ENCODE peak calls at places on chromosome 10, in eight cellular contexts. N is MV-4-11, Y is HAP-1, V is kidney tubule cell, U is astrocyte of the spinal cord, R is heart right ventricle, I is GM12865, L is GM04504. P is an unnamed sample.

GRCh38 chr10:17214486-17214885 is 13.0 kb upstream of the TRDMT1 start:
- DNase-seq in N (no peak), Y (no peak), V (peak), U (no peak), R (no peak), I (no peak), L (no peak), P (no peak)

GRCh38 chr10:43707755-43708154 is 59.1 kb upstream of the ZNF32 start:
- DNase-seq in N (no peak), Y (no peak), V (no peak), U (no peak), R (peak), I (no peak), L (no peak), P (no peak)

GRCh38 chr10:44992070-44992731 is 8.5 kb upstream of the ZNF22 start:
- DNase-seq in N (no peak), Y (no peak), V (no peak), U (no peak), R (peak), I (no peak), L (no peak), P (no peak)

GRCh38 chr10:31855033-31855432 is 73.6 kb downstream of the ARHGAP12 start:
- DNase-seq in N (no peak), Y (no peak), V (no peak), U (no peak), R (no peak), I (no peak), L (no peak), P (no peak)

GRCh38 chr10:95295031-95295755 is 4.4 kb upstream of the PDLIM1 start:
- DNase-seq in N (peak), Y (no peak), V (peak), U (peak), R (peak), I (peak), L (no peak), P (no peak)

GRCh38 chr10:267705-268104 is 132.4 kb downstream of the ZMYND11 start:
- DNase-seq in N (no peak), Y (no peak), V (no peak), U (no peak), R (no peak), I (no peak), L (no peak), P (no peak)

GRCh38 chr10:124685251-124685650 is 58.9 kb downstream of the FAM53B start:
- DNase-seq in N (peak), Y (no peak), V (no peak), U (no peak), R (peak), I (no peak), L (no peak), P (no peak)

GRCh38 chr10:6255548-6256061 is 52.9 kb downstream of the PFKFB3 start:
- DNase-seq in N (no peak), Y (no peak), V (no peak), U (no peak), R (no peak), I (no peak), L (no peak), P (no peak)

GRCh38 chr10:129628823-129629222 is 161.8 kb downstream of the MGMT start:
- DNase-seq in N (no peak), Y (no peak), V (no peak), U (no peak), R (peak), I (no peak), L (no peak), P (no peak)

GRCh38 chr10:113169853-113170455 is 219.9 kb downstream of the TCF7L2 start:
- DNase-seq in N (peak), Y (no peak), V (no peak), U (no peak), R (no peak), I (peak), L (no peak), P (no peak)

GRCh38 chr10:61404771-61405170 is 48.4 kb downstream of the TMEM26 start:
- DNase-seq in N (peak), Y (peak), V (peak), U (peak), R (no peak), I (no peak), L (peak), P (no peak)

GRCh38 chr10:24440817-24441790 is 232.2 kb downstream of the KIAA1217 start:
- DNase-seq in N (peak), Y (no peak), V (peak), U (peak), R (no peak), I (no peak), L (no peak), P (no peak)